ENCODE peak calls at places on chromosomes 13 and 19, in six cellular contexts. One of them, this sample, is unnamed. For H3K27me3, the result is how much of the 10 kb centered on the place peaks cover.

GRCh38 chr13:48304132-48304876 is 753 bp downstream of the RB1 start:
- DNase-seq in thoracic aorta: no peak
- DNase-seq in PC-3: peak
- DNase-seq in IMR-90: peak
- DNase-seq in tibial nerve: peak
- DNase-seq in lower lobe of right lung: no peak
- DNase-seq in this sample: peak

GRCh38 chr13:51552027-51552426 is 32.2 kb upstream of the WDFY2 start:
- DNase-seq in tibial nerve: no peak
- DNase-seq in PC-3: no peak
- DNase-seq in lower lobe of right lung: no peak
- DNase-seq in IMR-90: no peak
- DNase-seq in thoracic aorta: no peak
- DNase-seq in this sample: no peak

GRCh38 chr19:34336781-34337271 is 28.2 kb upstream of the GPI start:
- DNase-seq in PC-3: peak
- DNase-seq in IMR-90: peak
- DNase-seq in tibial nerve: peak
- DNase-seq in thoracic aorta: no peak
- DNase-seq in lower lobe of right lung: no peak
- DNase-seq in this sample: no peak

GRCh38 chr13:29446016-29446415 is 149.5 kb downstream of the SLC7A1 start:
- DNase-seq in IMR-90: no peak
- DNase-seq in PC-3: no peak
- DNase-seq in tibial nerve: no peak
- DNase-seq in thoracic aorta: no peak
- DNase-seq in lower lobe of right lung: no peak
- DNase-seq in this sample: no peak

GRCh38 chr13:23541221-23541620 is 29.0 kb upstream of the TNFRSF19 start:
- DNase-seq in lower lobe of right lung: no peak
- DNase-seq in tibial nerve: no peak
- DNase-seq in thoracic aorta: no peak
- DNase-seq in IMR-90: peak
- DNase-seq in PC-3: peak
- DNase-seq in this sample: no peak

GRCh38 chr13:44668707-44669106 is 92.6 kb upstream of the TSC22D1 start:
- DNase-seq in IMR-90: peak
- DNase-seq in tibial nerve: no peak
- DNase-seq in lower lobe of right lung: no peak
- DNase-seq in PC-3: peak
- DNase-seq in thoracic aorta: no peak
- DNase-seq in this sample: no peak

GRCh38 chr13:49877629-49878218 is 58.4 kb downstream of the SPRYD7 start:
- DNase-seq in IMR-90: no peak
- DNase-seq in lower lobe of right lung: no peak
- DNase-seq in tibial nerve: no peak
- DNase-seq in PC-3: peak
- DNase-seq in thoracic aorta: no peak
- DNase-seq in this sample: no peak

GRCh38 chr19:15252398-15253018 is 20.3 kb upstream of the EPHX3 start:
- DNase-seq in IMR-90: peak
- DNase-seq in thoracic aorta: no peak
- DNase-seq in lower lobe of right lung: no peak
- DNase-seq in tibial nerve: no peak
- DNase-seq in PC-3: no peak
- DNase-seq in this sample: no peak

GRCh38 chr13:43319617-43320444 is 296.4 kb downstream of the DNAJC15 start:
- DNase-seq in IMR-90: no peak
- DNase-seq in PC-3: no peak
- DNase-seq in thoracic aorta: no peak
- DNase-seq in lower lobe of right lung: no peak
- DNase-seq in tibial nerve: no peak
- DNase-seq in this sample: no peak

DNA sequence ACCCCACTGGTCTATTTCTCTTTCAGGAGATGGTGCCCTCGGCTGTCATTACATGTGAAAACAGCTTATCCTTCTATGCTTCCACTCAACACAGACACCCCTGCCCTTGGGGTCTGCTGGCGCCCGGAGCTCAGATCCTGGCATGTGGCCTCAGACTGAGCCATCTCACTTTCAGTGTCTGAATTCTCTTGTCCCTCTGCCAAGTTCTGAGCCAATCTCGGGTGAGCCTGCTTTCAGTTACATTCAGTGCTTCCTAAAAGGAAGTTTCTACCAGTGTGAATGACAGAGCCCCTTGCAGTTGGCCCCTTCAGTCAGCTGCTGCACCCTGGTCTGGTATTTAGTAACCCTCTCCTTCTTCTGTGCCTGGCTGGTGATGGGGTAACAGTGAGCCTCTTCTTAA is 293.6 kb downstream of the DNAJC15 start:
- DNase-seq in thoracic aorta: no peak
- DNase-seq in PC-3: no peak
- DNase-seq in IMR-90: peak
- DNase-seq in lower lobe of right lung: no peak
- DNase-seq in tibial nerve: peak
- DNase-seq in this sample: no peak
- H3K27ac ChIP-seq in thoracic aorta: no peak
- H3K27ac ChIP-seq in PC-3: no peak
- H3K27ac ChIP-seq in IMR-90: no peak
- H3K27ac ChIP-seq in lower lobe of right lung: no peak
- H3K27ac ChIP-seq in tibial nerve: no peak
- H3K27ac ChIP-seq in this sample: no peak

GRCh38 chr13:38662362-38662761 is 24.5 kb upstream of the FREM2 start:
- DNase-seq in tibial nerve: no peak
- DNase-seq in IMR-90: peak
- DNase-seq in thoracic aorta: no peak
- DNase-seq in lower lobe of right lung: no peak
- DNase-seq in PC-3: no peak
- DNase-seq in this sample: no peak
- H3K27me3 ChIP-seq in tibial nerve: under half
- H3K27me3 ChIP-seq in IMR-90: under half
- H3K27me3 ChIP-seq in thoracic aorta: under half
- H3K27me3 ChIP-seq in lower lobe of right lung: under half
- H3K27me3 ChIP-seq in PC-3: under half
- H3K27me3 ChIP-seq in this sample: under half

DNA sequence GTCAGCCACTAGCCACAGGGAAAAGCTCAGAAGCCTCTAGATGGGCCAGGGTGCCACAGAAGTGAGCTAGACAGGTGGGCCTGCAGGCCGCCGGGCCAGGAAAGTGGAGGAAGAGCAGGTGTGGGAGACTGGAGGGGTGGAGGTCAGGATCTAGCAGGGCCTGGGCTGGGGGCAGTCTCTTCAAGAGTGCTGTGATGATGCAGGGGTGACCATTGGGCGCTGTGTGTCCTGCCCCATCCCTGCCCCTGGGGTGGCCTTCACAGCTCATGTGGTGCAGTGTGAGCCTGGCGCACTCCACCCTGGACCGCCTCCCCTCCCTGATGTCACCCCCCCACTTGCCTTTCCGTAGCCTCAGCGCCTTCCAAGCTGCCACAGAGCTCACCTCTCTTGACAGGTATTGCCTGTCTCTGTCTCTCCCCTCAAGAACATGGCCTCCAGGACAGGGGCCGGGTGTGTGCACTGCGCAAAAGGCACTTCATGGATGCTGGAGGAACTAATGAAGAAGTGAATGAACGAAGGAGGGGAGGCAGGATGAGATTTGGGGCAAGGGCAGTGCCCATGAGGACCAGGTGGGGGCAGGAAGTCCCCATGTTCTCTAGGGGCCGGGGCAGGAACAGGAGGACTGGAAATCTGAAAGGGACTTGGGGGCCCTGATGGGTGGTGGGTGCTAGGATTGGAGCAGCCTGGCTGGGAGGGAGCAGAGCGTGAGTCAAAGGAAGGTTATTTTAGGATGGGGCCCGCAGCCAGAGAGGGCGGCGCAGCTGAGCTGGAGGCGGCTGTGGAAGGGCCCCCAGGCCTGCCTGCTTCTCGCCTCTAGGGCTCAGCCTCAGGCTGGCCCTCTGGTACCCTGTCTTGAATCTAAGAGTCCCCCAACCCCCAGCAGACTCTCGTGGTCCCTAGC is 6.6 kb downstream of the SSBP4 start:
- DNase-seq in lower lobe of right lung: no peak
- DNase-seq in PC-3: no peak
- DNase-seq in tibial nerve: no peak
- DNase-seq in thoracic aorta: no peak
- DNase-seq in IMR-90: peak
- DNase-seq in this sample: peak
- TF ChIP-seq CTCF in lower lobe of right lung: no peak
- TF ChIP-seq CTCF in PC-3: peak
- TF ChIP-seq CTCF in tibial nerve: no peak
- TF ChIP-seq CTCF in thoracic aorta: peak
- TF ChIP-seq CTCF in IMR-90: peak
- TF ChIP-seq CTCF in this sample: peak

GRCh38 chr19:12786149-12786870 is 5.0 kb upstream of the JUNB start:
- DNase-seq in thoracic aorta: no peak
- DNase-seq in tibial nerve: no peak
- DNase-seq in lower lobe of right lung: peak
- DNase-seq in PC-3: peak
- DNase-seq in IMR-90: no peak
- DNase-seq in this sample: peak

GRCh38 chr19:12788025-12788681 is 3.1 kb upstream of the JUNB start:
- DNase-seq in thoracic aorta: no peak
- DNase-seq in PC-3: no peak
- DNase-seq in lower lobe of right lung: no peak
- DNase-seq in IMR-90: no peak
- DNase-seq in tibial nerve: no peak
- DNase-seq in this sample: no peak

GRCh38 chr19:12786950-12787349 is 4.3 kb upstream of the JUNB start:
- DNase-seq in thoracic aorta: no peak
- DNase-seq in IMR-90: no peak
- DNase-seq in tibial nerve: no peak
- DNase-seq in lower lobe of right lung: no peak
- DNase-seq in PC-3: no peak
- DNase-seq in this sample: peak

GRCh38 chr19:12788682-12789097 is 2.6 kb upstream of the JUNB start:
- DNase-seq in IMR-90: peak
- DNase-seq in PC-3: peak
- DNase-seq in tibial nerve: peak
- DNase-seq in thoracic aorta: no peak
- DNase-seq in lower lobe of right lung: peak
- DNase-seq in this sample: peak

GRCh38 chr19:12787458-12787857 is 3.8 kb upstream of the JUNB start:
- DNase-seq in IMR-90: no peak
- DNase-seq in PC-3: no peak
- DNase-seq in thoracic aorta: no peak
- DNase-seq in tibial nerve: no peak
- DNase-seq in lower lobe of right lung: no peak
- DNase-seq in this sample: peak
- H3K27ac ChIP-seq in IMR-90: no peak
- H3K27ac ChIP-seq in PC-3: no peak
- H3K27ac ChIP-seq in thoracic aorta: peak
- H3K27ac ChIP-seq in tibial nerve: peak
- H3K27ac ChIP-seq in lower lobe of right lung: peak
- H3K27ac ChIP-seq in this sample: peak

GRCh38 chr19:48813123-48813911 is 2.5 kb upstream of the BCAT2 start:
- DNase-seq in thoracic aorta: no peak
- DNase-seq in IMR-90: no peak
- DNase-seq in tibial nerve: no peak
- DNase-seq in lower lobe of right lung: no peak
- DNase-seq in PC-3: no peak
- DNase-seq in this sample: peak
- H3K27me3 ChIP-seq in thoracic aorta: under half
- H3K27me3 ChIP-seq in IMR-90: under half
- H3K27me3 ChIP-seq in tibial nerve: under half
- H3K27me3 ChIP-seq in lower lobe of right lung: under half
- H3K27me3 ChIP-seq in PC-3: under half
- H3K27me3 ChIP-seq in this sample: under half

GRCh38 chr19:1780272-1780957 is 27.1 kb downstream of the ONECUT3 start:
- DNase-seq in tibial nerve: no peak
- DNase-seq in thoracic aorta: no peak
- DNase-seq in IMR-90: peak
- DNase-seq in lower lobe of right lung: no peak
- DNase-seq in PC-3: peak
- DNase-seq in this sample: no peak
- TF ChIP-seq CTCF in tibial nerve: no peak
- TF ChIP-seq CTCF in thoracic aorta: no peak
- TF ChIP-seq CTCF in IMR-90: peak
- TF ChIP-seq CTCF in lower lobe of right lung: no peak
- TF ChIP-seq CTCF in PC-3: peak
- TF ChIP-seq CTCF in this sample: no peak

GRCh38 chr19:5090465-5090779 is 121.5 kb downstream of the KDM4B start:
- DNase-seq in thoracic aorta: no peak
- DNase-seq in lower lobe of right lung: no peak
- DNase-seq in tibial nerve: no peak
- DNase-seq in IMR-90: no peak
- DNase-seq in PC-3: no peak
- DNase-seq in this sample: no peak
- H3K27ac ChIP-seq in thoracic aorta: no peak
- H3K27ac ChIP-seq in lower lobe of right lung: no peak
- H3K27ac ChIP-seq in tibial nerve: peak
- H3K27ac ChIP-seq in IMR-90: no peak
- H3K27ac ChIP-seq in PC-3: no peak
- H3K27ac ChIP-seq in this sample: peak

GRCh38 chr19:53961523-53962345 is 1.0 kb upstream of the CACNG8 start:
- DNase-seq in thoracic aorta: no peak
- DNase-seq in IMR-90: no peak
- DNase-seq in lower lobe of right lung: no peak
- DNase-seq in tibial nerve: no peak
- DNase-seq in PC-3: no peak
- DNase-seq in this sample: no peak

GRCh38 chr19:53959176-53959757 is 3.5 kb upstream of the CACNG8 start:
- DNase-seq in lower lobe of right lung: no peak
- DNase-seq in tibial nerve: no peak
- DNase-seq in thoracic aorta: no peak
- DNase-seq in IMR-90: no peak
- DNase-seq in PC-3: no peak
- DNase-seq in this sample: no peak

GRCh38 chr19:53960187-53960586 is 2.5 kb upstream of the CACNG8 start:
- DNase-seq in thoracic aorta: no peak
- DNase-seq in tibial nerve: no peak
- DNase-seq in PC-3: no peak
- DNase-seq in lower lobe of right lung: no peak
- DNase-seq in IMR-90: no peak
- DNase-seq in this sample: no peak

GRCh38 chr19:53962887-53963435 is at the start of gene CACNG8:
- DNase-seq in lower lobe of right lung: no peak
- DNase-seq in tibial nerve: no peak
- DNase-seq in IMR-90: no peak
- DNase-seq in PC-3: no peak
- DNase-seq in thoracic aorta: no peak
- DNase-seq in this sample: no peak

DNA sequence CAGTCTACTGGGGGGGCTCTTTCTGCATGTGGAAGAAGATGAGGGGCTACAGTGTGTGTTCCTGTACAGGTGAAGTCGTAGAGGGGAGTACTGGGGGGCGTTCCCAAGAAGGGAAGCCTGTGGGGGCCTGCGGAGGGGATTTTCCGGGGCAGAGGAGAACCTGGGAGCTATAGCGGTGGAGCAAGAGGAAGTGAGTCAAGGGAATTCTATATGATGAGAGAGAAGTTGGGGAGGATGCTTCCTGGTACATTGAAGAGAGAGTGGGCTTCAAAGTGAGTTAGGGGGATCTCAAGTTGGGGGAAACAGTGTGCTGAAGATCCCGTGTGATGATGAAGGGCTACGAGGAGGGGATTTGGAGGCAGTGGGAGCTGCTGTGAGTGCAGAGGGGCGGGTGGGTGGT is 1.9 kb upstream of the CACNG8 start:
- DNase-seq in IMR-90: no peak
- DNase-seq in tibial nerve: no peak
- DNase-seq in thoracic aorta: no peak
- DNase-seq in PC-3: no peak
- DNase-seq in lower lobe of right lung: no peak
- DNase-seq in this sample: no peak
- H3K27me3 ChIP-seq in IMR-90: half or more
- H3K27me3 ChIP-seq in tibial nerve: half or more
- H3K27me3 ChIP-seq in thoracic aorta: under half
- H3K27me3 ChIP-seq in PC-3: half or more
- H3K27me3 ChIP-seq in lower lobe of right lung: half or more
- H3K27me3 ChIP-seq in this sample: under half

GRCh38 chr19:50328257-50329145 is 676 bp downstream of the KCNC3 start:
- DNase-seq in IMR-90: no peak
- DNase-seq in PC-3: peak
- DNase-seq in lower lobe of right lung: peak
- DNase-seq in thoracic aorta: no peak
- DNase-seq in tibial nerve: no peak
- DNase-seq in this sample: no peak
- TF ChIP-seq CTCF in IMR-90: no peak
- TF ChIP-seq CTCF in PC-3: no peak
- TF ChIP-seq CTCF in lower lobe of right lung: no peak
- TF ChIP-seq CTCF in thoracic aorta: no peak
- TF ChIP-seq CTCF in tibial nerve: peak
- TF ChIP-seq CTCF in this sample: no peak